ENCODE peak calls at places on chromosomes 6 and 20, in four cellular contexts. O, S, B and K are unnamed samples.

GRCh38 chr6:100202417-100203194 is 208.6 kb upstream of the MCHR2 start:
- DNase-seq in B (no peak), O (no peak), S (peak; percentile 11), K (peak; percentile 93)

GRCh38 chr6:165662041-165662491 is 975 bp downstream of the PDE10A start:
- DNase-seq in B (no peak), O (no peak), S (no peak), K (peak; percentile 18)

GRCh38 chr20:24470782-24471582 is 1.6 kb downstream of the SYNDIG1 start:
- DNase-seq in O (no peak), S (no peak), B (no peak), K (no peak)

GRCh38 chr20:45946149-45946970 is 11.9 kb downstream of the PCIF1 start:
- DNase-seq in S (no peak), B (peak; percentile 90), O (peak; percentile 51), K (no peak)

GRCh38 chr20:53805895-53806384 is 212.3 kb upstream of the ZNF217 start:
- DNase-seq in O (no peak), B (peak; percentile 20), S (peak; percentile 64), K (peak; percentile 81)

GRCh38 chr6:8321671-8322404 is 113.5 kb downstream of the SLC35B3 start:
- DNase-seq in S (no peak), O (no peak), B (no peak), K (no peak)

GRCh38 chr20:46752639-46753235 is 43.3 kb downstream of the SLC2A10 start:
- DNase-seq in B (no peak), S (peak; percentile 62), O (peak; percentile 64), K (peak; percentile 62)

GRCh38 chr6:58198301-58198700 is 880.9 kb downstream of the PRIM2 start:
- DNase-seq in S (no peak), B (no peak), O (no peak), K (no peak)

GRCh38 chr6:17511084-17511483 is 89.0 kb upstream of the FAM8A1 start:
- DNase-seq in B (no peak), O (no peak), S (no peak), K (no peak)

GRCh38 chr6:78525961-78526360 is 341.4 kb upstream of the IRAK1BP1 start:
- DNase-seq in S (no peak), O (no peak), B (no peak), K (no peak)

GRCh38 chr20:25491446-25492038 is 84.1 kb downstream of the GINS1 start:
- DNase-seq in O (no peak), S (no peak), B (no peak), K (no peak)

GRCh38 chr6:156021746-156022396 is 566.2 kb upstream of the NOX3 start:
- DNase-seq in O (no peak), S (no peak), B (no peak), K (peak; percentile 86)

GRCh38 chr6:18280084-18280483 is 15.8 kb upstream of the DEK start:
- DNase-seq in B (no peak), S (no peak), O (no peak), K (no peak)

GRCh38 chr20:11502051-11502450 is 415.6 kb upstream of the BTBD3 start:
- DNase-seq in B (no peak), S (no peak), O (no peak), K (peak; percentile 13)

GRCh38 chr6:163585932-163586437 is 171.5 kb downstream of the QKI start:
- DNase-seq in B (no peak), S (peak; percentile 76), O (no peak), K (peak; percentile 93)

GRCh38 chr6:42555477-42556457 is 8.1 kb upstream of the UBR2 start:
- DNase-seq in O (no peak), S (no peak), B (no peak), K (peak; percentile 32)

GRCh38 chr6:95364016-95364604 is 213.2 kb upstream of the MANEA start:
- DNase-seq in O (no peak), B (no peak), S (no peak), K (peak; percentile 10)

GRCh38 chr20:12053348-12053747 is 135.7 kb downstream of the BTBD3 start:
- DNase-seq in B (no peak), S (peak; percentile 90), O (no peak), K (peak; percentile 77)

GRCh38 chr20:59939879-59940128 is 301 bp downstream of the PPP1R3D start:
- DNase-seq in O (peak; percentile 48), S (no peak), B (peak; percentile 52), K (peak; percentile 4)

GRCh38 chr20:2740702-2741101 is 48.1 kb downstream of the EBF4 start:
- DNase-seq in S (no peak), O (no peak), B (no peak), K (no peak)

GRCh38 chr6:75409928-75410327 is 83.7 kb downstream of the FILIP1 start:
- DNase-seq in B (no peak), S (no peak), O (no peak), K (peak; percentile 66)

GRCh38 chr6:33095681-33096080 is 19.9 kb downstream of the HLA-DPB1 start:
- DNase-seq in O (no peak), S (no peak), B (no peak), K (peak; percentile 5)

GRCh38 chr6:33144373-33144772 is 47.9 kb downstream of the COL11A2 start:
- DNase-seq in O (no peak), S (peak; percentile 14), B (no peak), K (no peak)

GRCh38 chr6:89132087-89132486 is 13.8 kb upstream of the PM20D2 start:
- DNase-seq in S (no peak), B (no peak), O (no peak), K (no peak)

GRCh38 chr6:11805259-11806053 is 26.9 kb upstream of the ADTRP start:
- DNase-seq in O (no peak), B (no peak), S (no peak), K (no peak)

GRCh38 chr6:41597246-41598000 is 40.8 kb upstream of the MDFI start:
- DNase-seq in O (no peak), S (no peak), B (no peak), K (no peak)

GRCh38 chr20:35013421-35014411 is 58.0 kb downstream of the MYH7B start:
- DNase-seq in B (peak; percentile 30), S (no peak), O (peak; percentile 23), K (no peak)

GRCh38 chr6:52724041-52724405 is 39.3 kb downstream of the GSTA2 start:
- DNase-seq in B (peak; percentile 63), O (no peak), S (peak; percentile 2), K (peak; percentile 56)

GRCh38 chr6:140671926-140672325 is 1297.5 kb upstream of the CITED2 start:
- DNase-seq in S (peak; percentile 17), O (no peak), B (no peak), K (no peak)

GRCh38 chr20:58892126-58892931 is 39.8 kb downstream of the GNAS start:
- DNase-seq in S (peak; percentile 64), O (peak; percentile 67), B (peak; percentile 76), K (peak; percentile 50)

GRCh38 chr20:58890073-58890453 is 37.5 kb downstream of the GNAS start:
- DNase-seq in B (no peak), S (no peak), O (no peak), K (no peak)

GRCh38 chr20:58890454-58891075 is 38.0 kb downstream of the GNAS start:
- DNase-seq in B (peak; percentile 70), O (peak; percentile 67), S (peak; percentile 87), K (peak; percentile 77)

GRCh38 chr20:58891686-58892125 is 39.2 kb downstream of the GNAS start:
- DNase-seq in O (peak; percentile 37), B (peak; percentile 55), S (no peak), K (no peak)

GRCh38 chr20:58891076-58891685 is 38.7 kb downstream of the GNAS start:
- DNase-seq in O (peak; percentile 83), S (no peak), B (peak; percentile 78), K (peak; percentile 52)
- TF ChIP-seq POLR2A in O (no peak), S (peak; percentile 53), B (peak; percentile 78), K (peak; percentile 91)

DNA sequence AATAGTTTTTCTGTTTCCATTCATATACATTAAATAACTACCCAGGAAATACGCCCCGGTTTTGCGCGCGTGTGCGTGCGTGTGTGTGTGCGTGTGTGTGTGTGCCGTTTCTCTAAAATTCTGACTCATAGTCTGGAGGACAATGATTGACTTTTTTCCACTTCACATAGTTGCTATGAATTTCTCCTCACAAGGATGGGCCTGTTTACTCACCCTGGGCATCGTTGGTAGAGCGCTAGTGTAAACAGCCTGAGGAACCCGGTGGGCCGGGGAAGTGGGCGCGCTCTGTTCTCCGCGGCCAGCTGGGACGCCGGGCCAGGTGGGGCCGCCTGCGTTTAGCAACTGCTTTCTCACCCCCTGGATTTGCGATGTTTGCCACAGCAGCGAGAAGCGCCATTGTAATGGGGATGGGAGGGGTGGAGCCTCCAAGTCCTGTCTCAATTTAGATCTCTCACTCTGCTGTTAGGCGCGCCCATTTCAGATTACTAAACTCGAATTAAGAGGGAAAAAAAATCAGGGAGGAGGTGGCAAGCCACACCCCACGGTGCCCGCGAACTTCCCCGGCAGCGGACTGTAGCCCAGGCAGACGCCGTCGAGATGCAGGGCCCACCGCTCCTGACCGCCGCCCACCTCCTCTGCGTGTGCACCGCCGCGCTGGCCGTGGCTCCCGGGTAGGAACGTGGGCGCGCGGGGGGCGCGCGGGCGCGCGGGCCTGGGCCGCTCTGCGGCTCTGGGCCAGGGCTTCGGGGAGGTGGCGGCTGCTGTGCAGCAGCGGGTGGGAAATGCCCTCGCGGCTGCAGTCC is at the start of gene CD109:
- DNase-seq in B (no peak), O (no peak), S (peak; percentile 94), K (peak; percentile 73)
- TF ChIP-seq POLR2A in B (no peak), O (no peak), S (peak; percentile 70), K (no peak)

DNA sequence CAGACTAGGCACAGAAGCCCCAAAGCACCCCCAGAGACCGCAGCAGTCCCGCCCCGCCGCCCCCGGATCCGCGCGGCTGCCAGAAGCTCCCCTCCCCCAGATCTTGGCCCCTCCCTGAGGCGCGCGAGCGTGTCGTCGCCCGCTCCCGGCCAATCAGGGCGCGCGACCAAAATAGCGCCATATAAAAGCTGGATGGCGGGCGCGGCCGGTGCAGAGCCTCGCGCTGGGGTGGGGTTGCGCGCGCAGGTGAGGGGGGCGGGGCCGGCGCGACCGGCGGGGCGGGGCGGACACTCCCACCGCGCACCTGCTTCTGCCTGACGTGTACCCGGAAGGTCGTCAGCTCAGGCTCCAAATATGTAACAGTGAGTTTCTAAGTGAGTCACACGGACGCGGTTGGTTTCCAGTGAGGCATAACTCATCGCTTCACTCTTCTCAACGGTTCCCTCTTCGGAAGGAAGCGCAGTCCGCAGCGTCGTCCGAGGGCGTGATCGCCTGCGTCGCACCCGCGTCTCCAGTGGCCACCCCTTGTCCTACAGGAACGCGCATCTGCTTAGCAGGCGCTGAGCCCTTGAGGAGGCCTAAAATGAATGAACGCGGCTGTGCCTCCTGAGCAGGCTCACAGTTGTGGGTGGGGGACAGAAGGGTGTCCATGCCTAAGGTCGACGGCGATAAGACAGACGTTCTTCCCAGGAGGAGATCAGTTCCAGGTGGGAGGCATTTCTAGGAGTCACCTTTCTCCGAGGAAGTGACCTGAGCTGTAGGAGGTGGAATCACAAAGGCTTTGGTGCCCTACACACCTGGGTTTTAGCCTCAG is 50.6 kb upstream of the EZR start:
- DNase-seq in S (peak; percentile 83), B (peak; percentile 91), O (peak; percentile 96), K (peak; percentile 95)
- TF ChIP-seq POLR2A in S (no peak), B (no peak), O (no peak), K (peak; percentile 72)

DNA sequence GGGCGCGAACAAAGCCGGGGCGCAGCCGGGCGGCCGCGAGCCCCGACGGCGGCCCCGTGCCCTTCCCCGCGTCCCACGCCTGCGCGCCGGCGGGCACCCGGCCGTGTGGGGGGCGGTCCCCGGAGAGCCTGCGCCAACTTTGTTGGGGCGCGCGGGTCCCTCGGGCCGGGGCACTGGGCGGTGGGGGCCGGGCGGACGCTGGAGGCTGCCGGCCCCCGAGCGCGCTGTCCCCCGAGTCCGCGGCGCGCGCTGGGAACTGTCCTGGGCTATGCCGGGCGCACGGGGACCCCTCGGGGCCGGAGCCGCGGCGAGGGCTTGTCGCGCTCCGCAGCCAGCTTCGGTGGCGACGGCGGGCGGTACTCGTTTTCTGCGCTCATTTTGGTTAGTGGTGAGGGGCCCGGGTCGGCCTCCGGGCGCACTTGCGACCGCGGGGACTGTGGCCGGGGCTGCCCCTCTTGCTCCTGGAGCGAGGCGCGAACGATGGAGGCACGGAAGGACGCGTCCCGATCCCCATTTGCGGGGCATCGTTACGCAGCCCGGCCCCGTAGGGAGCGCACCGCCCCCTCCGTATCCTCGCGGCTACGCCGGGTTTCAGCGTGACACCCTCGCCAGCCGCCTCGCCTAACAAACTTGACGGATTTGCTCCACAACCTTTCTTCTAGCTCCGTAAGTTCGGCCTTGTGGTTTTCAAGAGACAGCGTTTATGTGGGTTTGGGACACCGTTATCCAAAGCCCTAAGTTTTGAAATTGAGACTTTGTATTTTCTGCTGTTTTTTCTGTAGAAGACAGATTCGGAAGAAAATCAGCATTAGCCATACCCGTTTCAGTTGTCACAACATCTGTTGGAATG is 632 bp downstream of the SS18L1 start:
- DNase-seq in B (peak; percentile 72), O (peak; percentile 57), S (peak; percentile 67), K (peak; percentile 60)
- TF ChIP-seq POLR2A in B (no peak), O (no peak), S (no peak), K (no peak)